ENCODE peak calls at places on chromosomes 11 and 22, in four cellular contexts. J, E, Z and V are unnamed samples.

GRCh38 chr11:3738241-3738640 is 59.1 kb downstream of the NUP98 start:
- DNase-seq in E (no peak), J (peak), Z (no peak), V (no peak)

GRCh38 chr11:64858467-64859401 is 14.3 kb upstream of the CDC42BPG start:
- DNase-seq in Z (no peak), J (no peak), E (peak), V (peak)

GRCh38 chr11:111934301-111934700 is 2.8 kb upstream of the DIXDC1 start:
- DNase-seq in E (no peak), J (no peak), Z (no peak), V (no peak)

GRCh38 chr11:95659088-95659487 is 130.5 kb downstream of the FAM76B start:
- DNase-seq in J (no peak), Z (no peak), E (no peak), V (no peak)

GRCh38 chr11:12164061-12165014 is 53.9 kb downstream of the MICAL2 start:
- DNase-seq in J (peak), E (no peak), Z (peak), V (no peak)

GRCh38 chr11:126647735-126648134 is 292.2 kb downstream of the ST3GAL4 start:
- DNase-seq in Z (peak), J (no peak), E (no peak), V (no peak)

GRCh38 chr11:15716550-15716949 is 601.8 kb downstream of the INSC start:
- DNase-seq in J (no peak), E (no peak), Z (peak), V (no peak)

GRCh38 chr22:33271390-33272161 is 213.4 kb upstream of the SYN3 start:
- DNase-seq in Z (no peak), E (no peak), J (peak), V (peak)

GRCh38 chr22:40582063-40582462 is 54.5 kb downstream of the MRTFA start:
- DNase-seq in J (no peak), Z (no peak), E (no peak), V (no peak)

GRCh38 chr11:76577199-76577920 is 93.2 kb downstream of the LRRC32 start:
- DNase-seq in J (peak), E (no peak), Z (peak), V (no peak)

GRCh38 chr22:20760084-20760483 is 13.8 kb upstream of the SERPIND1 start:
- DNase-seq in Z (no peak), E (no peak), J (no peak), V (no peak)

GRCh38 chr11:122978303-122978620 is 3.4 kb downstream of the BSX start:
- DNase-seq in E (no peak), Z (no peak), J (no peak), V (no peak)

GRCh38 chr11:81005595-81005994 is 1564.8 kb upstream of the TENM4 start:
- DNase-seq in J (peak), Z (peak), E (no peak), V (no peak)

GRCh38 chr22:30948930-30949342 is 19.6 kb downstream of the MORC2 start:
- DNase-seq in J (no peak), E (no peak), Z (no peak), V (no peak)

GRCh38 chr22:36192601-36193000 is 9.0 kb downstream of the APOL4 start:
- DNase-seq in J (no peak), E (no peak), Z (peak), V (no peak)